ENCODE peak calls at places on chromosome 3, in six cellular contexts. One of them, this sample, is unnamed.

GRCh38 chr3:194689493-194689901 is 3.8 kb downstream of the FAM43A start:
- DNase-seq in right atrium auricular region: no peak
- DNase-seq in transverse colon: no peak
- DNase-seq in osteocyte: peak; percentile 88
- DNase-seq in A549: no peak
- DNase-seq in GM12865: peak; percentile 22
- DNase-seq in this sample: no peak

GRCh38 chr3:187870360-187871203 is 125.3 kb upstream of the BCL6 start:
- DNase-seq in right atrium auricular region: no peak
- DNase-seq in transverse colon: no peak
- DNase-seq in osteocyte: no peak
- DNase-seq in A549: no peak
- DNase-seq in GM12865: peak; percentile 17
- DNase-seq in this sample: no peak

GRCh38 chr3:133853925-133854227 is 41.8 kb downstream of the RAB6B start:
- DNase-seq in right atrium auricular region: no peak
- DNase-seq in transverse colon: no peak
- DNase-seq in osteocyte: no peak
- DNase-seq in A549: no peak
- DNase-seq in GM12865: no peak
- DNase-seq in this sample: no peak

GRCh38 chr3:190319660-190320059 is 2.6 kb downstream of the CLDN1 start:
- DNase-seq in right atrium auricular region: no peak
- DNase-seq in transverse colon: no peak
- DNase-seq in osteocyte: no peak
- DNase-seq in A549: no peak
- DNase-seq in GM12865: no peak
- DNase-seq in this sample: no peak

GRCh38 chr3:13308406-13308805 is 111.7 kb downstream of the NUP210 start:
- DNase-seq in right atrium auricular region: no peak
- DNase-seq in transverse colon: peak; percentile 31
- DNase-seq in osteocyte: no peak
- DNase-seq in A549: peak; percentile 80
- DNase-seq in GM12865: peak; percentile 57
- DNase-seq in this sample: peak; percentile 70

GRCh38 chr3:27666277-27666676 is 55.8 kb downstream of the EOMES start:
- DNase-seq in right atrium auricular region: no peak
- DNase-seq in transverse colon: no peak
- DNase-seq in osteocyte: no peak
- DNase-seq in A549: no peak
- DNase-seq in GM12865: peak; percentile 17
- DNase-seq in this sample: no peak

GRCh38 chr3:42707620-42708355 is 5.2 kb upstream of the HHATL start:
- DNase-seq in right atrium auricular region: no peak
- DNase-seq in transverse colon: no peak
- DNase-seq in osteocyte: peak; percentile 70
- DNase-seq in A549: no peak
- DNase-seq in GM12865: no peak
- DNase-seq in this sample: no peak

GRCh38 chr3:167225821-167226220 is 154.3 kb downstream of the ZBBX start:
- DNase-seq in right atrium auricular region: no peak
- DNase-seq in transverse colon: no peak
- DNase-seq in osteocyte: no peak
- DNase-seq in A549: no peak
- DNase-seq in GM12865: no peak
- DNase-seq in this sample: no peak

GRCh38 chr3:111616417-111617105 is 21.4 kb upstream of the ZBED2 start:
- DNase-seq in right atrium auricular region: no peak
- DNase-seq in transverse colon: peak; percentile 13
- DNase-seq in osteocyte: no peak
- DNase-seq in A549: no peak
- DNase-seq in GM12865: peak; percentile 66
- DNase-seq in this sample: no peak

GRCh38 chr3:24264748-24265158 is 229.9 kb downstream of the THRB start:
- DNase-seq in right atrium auricular region: no peak
- DNase-seq in transverse colon: no peak
- DNase-seq in osteocyte: no peak
- DNase-seq in A549: peak; percentile 49
- DNase-seq in GM12865: peak; percentile 64
- DNase-seq in this sample: peak; percentile 54

GRCh38 chr3:190517696-190518095 is 3.8 kb downstream of the IL1RAP start:
- DNase-seq in right atrium auricular region: no peak
- DNase-seq in transverse colon: no peak
- DNase-seq in osteocyte: no peak
- DNase-seq in A549: no peak
- DNase-seq in GM12865: no peak
- DNase-seq in this sample: no peak

GRCh38 chr3:36993326-36994283 is at the start of gene MLH1:
- DNase-seq in right atrium auricular region: peak; percentile 100
- DNase-seq in transverse colon: peak; percentile 100
- DNase-seq in osteocyte: peak; percentile 99
- DNase-seq in A549: peak; percentile 91
- DNase-seq in GM12865: peak; percentile 100
- DNase-seq in this sample: peak; percentile 81

GRCh38 chr3:65439641-65440040 is 599.1 kb downstream of the MAGI1 start:
- DNase-seq in right atrium auricular region: no peak
- DNase-seq in transverse colon: peak; percentile 35
- DNase-seq in osteocyte: no peak
- DNase-seq in A549: peak; percentile 7
- DNase-seq in GM12865: peak; percentile 45
- DNase-seq in this sample: peak; percentile 3

GRCh38 chr3:150775001-150775599 is 12.1 kb upstream of the SIAH2 start:
- DNase-seq in right atrium auricular region: no peak
- DNase-seq in transverse colon: no peak
- DNase-seq in osteocyte: no peak
- DNase-seq in A549: no peak
- DNase-seq in GM12865: no peak
- DNase-seq in this sample: no peak

GRCh38 chr3:186519021-186519658 is 25.0 kb downstream of the CRYGS start:
- DNase-seq in right atrium auricular region: no peak
- DNase-seq in transverse colon: no peak
- DNase-seq in osteocyte: no peak
- DNase-seq in A549: no peak
- DNase-seq in GM12865: peak; percentile 63
- DNase-seq in this sample: no peak

GRCh38 chr3:186722457-186722856 is 5.3 kb downstream of the KNG1 start:
- DNase-seq in right atrium auricular region: no peak
- DNase-seq in transverse colon: no peak
- DNase-seq in osteocyte: no peak
- DNase-seq in A549: peak; percentile 21
- DNase-seq in GM12865: no peak
- DNase-seq in this sample: no peak

GRCh38 chr3:52076900-52077299 is 20.5 kb upstream of the DUSP7 start:
- DNase-seq in right atrium auricular region: no peak
- DNase-seq in transverse colon: no peak
- DNase-seq in osteocyte: no peak
- DNase-seq in A549: no peak
- DNase-seq in GM12865: no peak
- DNase-seq in this sample: no peak

GRCh38 chr3:15050405-15051092 is 14.6 kb downstream of the MRPS25 start:
- DNase-seq in right atrium auricular region: no peak
- DNase-seq in transverse colon: peak; percentile 19
- DNase-seq in osteocyte: no peak
- DNase-seq in A549: no peak
- DNase-seq in GM12865: peak; percentile 88
- DNase-seq in this sample: peak; percentile 72

GRCh38 chr3:131283862-131284261 is 97.7 kb upstream of the NUDT16 start:
- DNase-seq in right atrium auricular region: no peak
- DNase-seq in transverse colon: no peak
- DNase-seq in osteocyte: no peak
- DNase-seq in A549: no peak
- DNase-seq in GM12865: no peak
- DNase-seq in this sample: no peak

GRCh38 chr3:151852074-151852811 is 21.2 kb upstream of the SUCNR1 start:
- DNase-seq in right atrium auricular region: no peak
- DNase-seq in transverse colon: no peak
- DNase-seq in osteocyte: no peak
- DNase-seq in A549: no peak
- DNase-seq in GM12865: no peak
- DNase-seq in this sample: no peak

GRCh38 chr3:129764090-129764489 is 129.4 kb downstream of the TMCC1 start:
- DNase-seq in right atrium auricular region: no peak
- DNase-seq in transverse colon: no peak
- DNase-seq in osteocyte: no peak
- DNase-seq in A549: no peak
- DNase-seq in GM12865: no peak
- DNase-seq in this sample: no peak

GRCh38 chr3:127158614-127159221 is 34.2 kb upstream of the PRR23E start:
- DNase-seq in right atrium auricular region: no peak
- DNase-seq in transverse colon: no peak
- DNase-seq in osteocyte: no peak
- DNase-seq in A549: no peak
- DNase-seq in GM12865: no peak
- DNase-seq in this sample: no peak

GRCh38 chr3:155912574-155913190 is 42.2 kb downstream of the GMPS start:
- DNase-seq in right atrium auricular region: no peak
- DNase-seq in transverse colon: no peak
- DNase-seq in osteocyte: no peak
- DNase-seq in A549: no peak
- DNase-seq in GM12865: no peak
- DNase-seq in this sample: no peak

GRCh38 chr3:181715601-181716340 is 4.0 kb downstream of the SOX2 start:
- DNase-seq in right atrium auricular region: no peak
- DNase-seq in transverse colon: no peak
- DNase-seq in osteocyte: no peak
- DNase-seq in A549: no peak
- DNase-seq in GM12865: no peak
- DNase-seq in this sample: no peak

GRCh38 chr3:171200052-171201029 is 173.8 kb upstream of the SLC2A2 start:
- DNase-seq in right atrium auricular region: no peak
- DNase-seq in transverse colon: no peak
- DNase-seq in osteocyte: no peak
- DNase-seq in A549: no peak
- DNase-seq in GM12865: no peak
- DNase-seq in this sample: no peak

GRCh38 chr3:58116161-58116955 is 94.4 kb downstream of the DNASE1L3 start:
- DNase-seq in right atrium auricular region: no peak
- DNase-seq in transverse colon: no peak
- DNase-seq in osteocyte: no peak
- DNase-seq in A549: no peak
- DNase-seq in GM12865: peak; percentile 84
- DNase-seq in this sample: peak; percentile 66

GRCh38 chr3:137714551-137714950 is 49.6 kb upstream of the SOX14 start:
- DNase-seq in right atrium auricular region: no peak
- DNase-seq in transverse colon: no peak
- DNase-seq in osteocyte: no peak
- DNase-seq in A549: no peak
- DNase-seq in GM12865: no peak
- DNase-seq in this sample: no peak

GRCh38 chr3:137709011-137709601 is 55.0 kb upstream of the SOX14 start:
- DNase-seq in right atrium auricular region: no peak
- DNase-seq in transverse colon: no peak
- DNase-seq in osteocyte: no peak
- DNase-seq in A549: peak; percentile 6
- DNase-seq in GM12865: peak; percentile 27
- DNase-seq in this sample: peak; percentile 34
- TF ChIP-seq CTCF in right atrium auricular region: peak; percentile 17
- TF ChIP-seq CTCF in transverse colon: no peak
- TF ChIP-seq CTCF in osteocyte: no peak
- TF ChIP-seq CTCF in A549: peak; percentile 30
- TF ChIP-seq CTCF in GM12865: peak; percentile 46
- TF ChIP-seq CTCF in this sample: peak; percentile 34

DNA sequence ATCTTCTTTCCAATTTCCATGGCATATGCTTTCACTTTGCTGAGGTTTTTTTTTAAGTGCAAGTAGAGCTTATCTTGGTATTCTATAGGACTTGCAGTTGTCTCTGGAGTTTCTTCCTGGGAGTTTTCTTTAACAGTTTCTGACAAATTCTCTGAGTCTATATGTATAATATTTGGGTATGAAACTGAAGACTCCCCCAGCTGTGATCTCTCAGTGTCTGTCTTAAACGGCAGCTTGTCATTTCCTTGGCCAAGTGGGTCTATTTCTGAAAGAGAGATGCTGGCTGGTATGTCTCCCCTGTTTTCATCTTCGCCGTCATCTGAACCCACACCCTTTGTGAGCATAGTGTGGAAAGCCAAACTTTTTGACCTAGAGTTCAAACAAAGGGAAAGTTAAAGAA is 73.3 kb upstream of the PTX3 start:
- DNase-seq in right atrium auricular region: no peak
- DNase-seq in transverse colon: no peak
- DNase-seq in osteocyte: no peak
- DNase-seq in A549: no peak
- DNase-seq in GM12865: no peak
- DNase-seq in this sample: no peak
- TF ChIP-seq CTCF in right atrium auricular region: no peak
- TF ChIP-seq CTCF in transverse colon: no peak
- TF ChIP-seq CTCF in osteocyte: no peak
- TF ChIP-seq CTCF in A549: no peak
- TF ChIP-seq CTCF in GM12865: no peak
- TF ChIP-seq CTCF in this sample: no peak

GRCh38 chr3:120039642-120040610 is 54.3 kb downstream of the GSK3B start:
- DNase-seq in right atrium auricular region: no peak
- DNase-seq in transverse colon: no peak
- DNase-seq in osteocyte: no peak
- DNase-seq in A549: no peak
- DNase-seq in GM12865: no peak
- DNase-seq in this sample: no peak
- TF ChIP-seq CTCF in right atrium auricular region: no peak
- TF ChIP-seq CTCF in transverse colon: no peak
- TF ChIP-seq CTCF in osteocyte: no peak
- TF ChIP-seq CTCF in A549: peak; percentile 11
- TF ChIP-seq CTCF in GM12865: no peak
- TF ChIP-seq CTCF in this sample: no peak

GRCh38 chr3:62670351-62670750 is 204.9 kb downstream of the CADPS start:
- DNase-seq in right atrium auricular region: no peak
- DNase-seq in transverse colon: no peak
- DNase-seq in osteocyte: no peak
- DNase-seq in A549: no peak
- DNase-seq in GM12865: no peak
- DNase-seq in this sample: no peak

GRCh38 chr3:62669161-62669560 is 206.1 kb downstream of the CADPS start:
- DNase-seq in right atrium auricular region: no peak
- DNase-seq in transverse colon: no peak
- DNase-seq in osteocyte: no peak
- DNase-seq in A549: no peak
- DNase-seq in GM12865: no peak
- DNase-seq in this sample: no peak

GRCh38 chr3:62665627-62666433 is 209.4 kb downstream of the CADPS start:
- DNase-seq in right atrium auricular region: peak; percentile 75
- DNase-seq in transverse colon: peak; percentile 83
- DNase-seq in osteocyte: no peak
- DNase-seq in A549: peak; percentile 0
- DNase-seq in GM12865: peak; percentile 57
- DNase-seq in this sample: peak; percentile 11

GRCh38 chr3:62672270-62672987 is 202.8 kb downstream of the CADPS start:
- DNase-seq in right atrium auricular region: no peak
- DNase-seq in transverse colon: no peak
- DNase-seq in osteocyte: no peak
- DNase-seq in A549: no peak
- DNase-seq in GM12865: no peak
- DNase-seq in this sample: no peak

DNA sequence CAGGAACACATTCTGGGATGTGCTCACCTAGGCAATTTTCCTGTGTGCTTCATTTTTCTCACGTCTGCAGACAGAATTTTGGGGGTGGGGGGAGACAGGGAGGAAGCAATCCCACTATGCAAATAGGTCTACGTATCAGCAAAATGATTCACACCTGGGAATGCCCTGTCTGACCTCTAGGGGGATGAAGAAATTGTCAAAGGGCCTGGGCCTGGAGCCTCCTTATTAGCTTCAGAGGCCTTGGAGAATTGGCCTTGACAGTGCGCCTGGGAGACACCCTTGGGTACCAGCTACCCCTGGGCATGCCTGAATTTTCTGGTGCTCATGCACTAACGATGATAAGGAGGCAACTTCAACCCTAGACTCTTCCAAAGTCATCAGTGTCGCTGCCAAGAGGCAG is 207.5 kb downstream of the CADPS start:
- DNase-seq in right atrium auricular region: no peak
- DNase-seq in transverse colon: no peak
- DNase-seq in osteocyte: no peak
- DNase-seq in A549: no peak
- DNase-seq in GM12865: peak; percentile 2
- DNase-seq in this sample: no peak
- TF ChIP-seq CTCF in right atrium auricular region: no peak
- TF ChIP-seq CTCF in transverse colon: no peak
- TF ChIP-seq CTCF in osteocyte: no peak
- TF ChIP-seq CTCF in A549: no peak
- TF ChIP-seq CTCF in GM12865: peak; percentile 11
- TF ChIP-seq CTCF in this sample: no peak